ENCODE peak calls at places on chromosome 22, in seven cellular contexts. One of them, this sample, is unnamed.

GRCh38 chr22:38315801-38316339 is 1.4 kb downstream of the CSNK1E start:
- DNase-seq in CD8-positive, alpha-beta T cell: no peak
- DNase-seq in upper lobe of left lung: no peak
- DNase-seq in psoas muscle: no peak
- DNase-seq in neural progenitor cell: no peak
- DNase-seq in A549: no peak
- DNase-seq in fibroblast of lung: peak; percentile 33
- DNase-seq in this sample: no peak

GRCh38 chr22:40367342-40367741 is 3.1 kb upstream of the SGSM3 start:
- DNase-seq in psoas muscle: no peak
- DNase-seq in neural progenitor cell: no peak
- DNase-seq in fibroblast of lung: no peak
- DNase-seq in CD8-positive, alpha-beta T cell: no peak
- DNase-seq in A549: no peak
- DNase-seq in upper lobe of left lung: no peak
- DNase-seq in this sample: no peak

GRCh38 chr22:38406617-38407016 is 48.4 kb downstream of the KCNJ4 start:
- DNase-seq in upper lobe of left lung: no peak
- DNase-seq in psoas muscle: no peak
- DNase-seq in CD8-positive, alpha-beta T cell: no peak
- DNase-seq in neural progenitor cell: no peak
- DNase-seq in A549: no peak
- DNase-seq in fibroblast of lung: peak; percentile 69
- DNase-seq in this sample: peak; percentile 50

GRCh38 chr22:42868751-42869251 is 11.7 kb upstream of the ARFGAP3 start:
- DNase-seq in upper lobe of left lung: peak; percentile 81
- DNase-seq in fibroblast of lung: no peak
- DNase-seq in neural progenitor cell: no peak
- DNase-seq in A549: no peak
- DNase-seq in psoas muscle: peak; percentile 75
- DNase-seq in CD8-positive, alpha-beta T cell: no peak
- DNase-seq in this sample: peak; percentile 28

GRCh38 chr22:35152316-35152715 is 86.4 kb downstream of the ISX start:
- DNase-seq in fibroblast of lung: no peak
- DNase-seq in CD8-positive, alpha-beta T cell: no peak
- DNase-seq in upper lobe of left lung: no peak
- DNase-seq in A549: no peak
- DNase-seq in psoas muscle: no peak
- DNase-seq in neural progenitor cell: no peak
- DNase-seq in this sample: no peak

GRCh38 chr22:25346859-25347751 is 127.7 kb downstream of the CRYBB2 start:
- DNase-seq in CD8-positive, alpha-beta T cell: no peak
- DNase-seq in upper lobe of left lung: no peak
- DNase-seq in A549: no peak
- DNase-seq in neural progenitor cell: no peak
- DNase-seq in fibroblast of lung: no peak
- DNase-seq in psoas muscle: no peak
- DNase-seq in this sample: no peak

GRCh38 chr22:45551310-45552016 is 48.8 kb downstream of the FBLN1 start:
- DNase-seq in CD8-positive, alpha-beta T cell: no peak
- DNase-seq in A549: no peak
- DNase-seq in neural progenitor cell: no peak
- DNase-seq in fibroblast of lung: no peak
- DNase-seq in upper lobe of left lung: no peak
- DNase-seq in psoas muscle: peak; percentile 48
- DNase-seq in this sample: peak; percentile 28

GRCh38 chr22:43313497-43314474 is 29.4 kb downstream of the SCUBE1 start:
- DNase-seq in fibroblast of lung: no peak
- DNase-seq in psoas muscle: peak; percentile 76
- DNase-seq in CD8-positive, alpha-beta T cell: no peak
- DNase-seq in A549: no peak
- DNase-seq in neural progenitor cell: peak; percentile 28
- DNase-seq in upper lobe of left lung: no peak
- DNase-seq in this sample: peak; percentile 21

GRCh38 chr22:36818010-36818642 is 1.3 kb upstream of the PVALB start:
- DNase-seq in upper lobe of left lung: no peak
- DNase-seq in psoas muscle: no peak
- DNase-seq in A549: no peak
- DNase-seq in neural progenitor cell: no peak
- DNase-seq in CD8-positive, alpha-beta T cell: no peak
- DNase-seq in fibroblast of lung: no peak
- DNase-seq in this sample: no peak

GRCh38 chr22:21865041-21865440 is 2.4 kb downstream of the MAPK1 start:
- DNase-seq in fibroblast of lung: peak; percentile 86
- DNase-seq in neural progenitor cell: no peak
- DNase-seq in upper lobe of left lung: peak; percentile 54
- DNase-seq in CD8-positive, alpha-beta T cell: no peak
- DNase-seq in A549: no peak
- DNase-seq in psoas muscle: peak; percentile 49
- DNase-seq in this sample: peak; percentile 20

GRCh38 chr22:26409705-26410376 is 19.2 kb upstream of the ASPHD2 start:
- DNase-seq in psoas muscle: no peak
- DNase-seq in A549: no peak
- DNase-seq in fibroblast of lung: no peak
- DNase-seq in neural progenitor cell: no peak
- DNase-seq in CD8-positive, alpha-beta T cell: no peak
- DNase-seq in upper lobe of left lung: no peak
- DNase-seq in this sample: no peak

GRCh38 chr22:42202669-42203068 is 67.8 kb downstream of the TCF20 start:
- DNase-seq in upper lobe of left lung: no peak
- DNase-seq in psoas muscle: no peak
- DNase-seq in CD8-positive, alpha-beta T cell: peak; percentile 44
- DNase-seq in neural progenitor cell: no peak
- DNase-seq in A549: no peak
- DNase-seq in fibroblast of lung: peak; percentile 46
- DNase-seq in this sample: no peak

GRCh38 chr22:34992672-34993071 is 73.3 kb upstream of the ISX start:
- DNase-seq in upper lobe of left lung: no peak
- DNase-seq in A549: no peak
- DNase-seq in CD8-positive, alpha-beta T cell: no peak
- DNase-seq in psoas muscle: no peak
- DNase-seq in fibroblast of lung: no peak
- DNase-seq in neural progenitor cell: no peak
- DNase-seq in this sample: no peak

GRCh38 chr22:41917375-41917905 is 2.6 kb upstream of the SHISA8 start:
- DNase-seq in psoas muscle: no peak
- DNase-seq in upper lobe of left lung: no peak
- DNase-seq in fibroblast of lung: no peak
- DNase-seq in CD8-positive, alpha-beta T cell: no peak
- DNase-seq in A549: no peak
- DNase-seq in neural progenitor cell: no peak
- DNase-seq in this sample: no peak

GRCh38 chr22:36355362-36355761 is 32.4 kb downstream of the MYH9 start:
- DNase-seq in A549: no peak
- DNase-seq in upper lobe of left lung: no peak
- DNase-seq in fibroblast of lung: no peak
- DNase-seq in CD8-positive, alpha-beta T cell: no peak
- DNase-seq in neural progenitor cell: no peak
- DNase-seq in psoas muscle: no peak
- DNase-seq in this sample: no peak

DNA sequence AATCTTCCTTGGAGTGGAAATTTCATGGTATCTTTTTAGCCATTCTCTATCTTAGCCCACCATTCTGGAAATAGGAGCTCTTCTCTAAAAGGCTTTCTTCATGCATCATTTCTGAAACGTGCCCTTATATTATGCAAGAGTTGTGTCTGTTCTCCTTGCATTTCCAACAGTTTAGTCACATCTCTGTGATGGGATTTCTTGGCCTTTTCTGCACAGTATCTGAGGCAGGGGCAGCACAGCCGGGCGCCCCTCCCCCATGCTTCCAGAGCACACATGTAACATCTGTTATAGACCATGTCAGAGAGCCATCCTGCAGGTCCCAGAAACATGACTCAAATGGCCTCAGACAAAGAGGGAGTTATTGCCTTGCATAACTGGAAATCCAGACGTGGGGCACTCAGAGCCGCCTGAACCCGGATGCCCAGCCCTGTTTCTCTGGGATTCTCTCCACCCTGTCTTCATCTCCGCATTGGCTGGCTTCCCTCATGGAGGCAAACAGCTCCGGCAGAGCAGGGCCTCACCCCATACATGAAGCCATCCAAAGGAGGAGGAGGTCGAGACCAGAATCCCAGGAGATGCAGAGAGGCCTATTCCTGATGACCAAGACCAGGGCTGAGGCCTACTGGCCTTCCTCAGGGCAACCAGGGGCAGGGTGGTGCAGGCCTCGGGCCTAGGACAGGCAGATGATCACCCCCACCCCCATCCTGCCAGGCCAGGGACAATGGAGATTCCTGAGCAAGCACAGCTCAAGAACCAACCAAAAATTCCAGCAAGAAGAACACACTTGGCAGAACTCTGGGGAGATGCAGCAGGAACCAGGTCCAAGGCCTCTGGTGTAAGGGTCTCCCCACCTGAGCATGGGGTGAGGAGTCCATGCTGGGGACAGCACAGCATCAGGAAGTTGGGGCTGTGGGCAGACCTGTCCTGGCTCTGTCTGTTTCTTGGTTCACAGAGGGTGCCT is 61.3 kb downstream of the IGLL5 start:
- DNase-seq in neural progenitor cell: no peak
- DNase-seq in CD8-positive, alpha-beta T cell: no peak
- DNase-seq in upper lobe of left lung: no peak
- DNase-seq in fibroblast of lung: peak; percentile 2
- DNase-seq in A549: no peak
- DNase-seq in psoas muscle: no peak
- DNase-seq in this sample: peak; percentile 68
- H3K4me1 ChIP-seq in neural progenitor cell: peaks cover 10% of the 10 kb centered on the region
- H3K4me1 ChIP-seq in CD8-positive, alpha-beta T cell: no peaks in the 10 kb centered on the region
- H3K4me1 ChIP-seq in upper lobe of left lung: no peaks in the 10 kb centered on the region
- H3K4me1 ChIP-seq in fibroblast of lung: no peaks in the 10 kb centered on the region
- H3K4me1 ChIP-seq in A549: no peaks in the 10 kb centered on the region
- H3K4me1 ChIP-seq in psoas muscle: no peaks in the 10 kb centered on the region
- H3K4me1 ChIP-seq in this sample: no peaks in the 10 kb centered on the region

DNA sequence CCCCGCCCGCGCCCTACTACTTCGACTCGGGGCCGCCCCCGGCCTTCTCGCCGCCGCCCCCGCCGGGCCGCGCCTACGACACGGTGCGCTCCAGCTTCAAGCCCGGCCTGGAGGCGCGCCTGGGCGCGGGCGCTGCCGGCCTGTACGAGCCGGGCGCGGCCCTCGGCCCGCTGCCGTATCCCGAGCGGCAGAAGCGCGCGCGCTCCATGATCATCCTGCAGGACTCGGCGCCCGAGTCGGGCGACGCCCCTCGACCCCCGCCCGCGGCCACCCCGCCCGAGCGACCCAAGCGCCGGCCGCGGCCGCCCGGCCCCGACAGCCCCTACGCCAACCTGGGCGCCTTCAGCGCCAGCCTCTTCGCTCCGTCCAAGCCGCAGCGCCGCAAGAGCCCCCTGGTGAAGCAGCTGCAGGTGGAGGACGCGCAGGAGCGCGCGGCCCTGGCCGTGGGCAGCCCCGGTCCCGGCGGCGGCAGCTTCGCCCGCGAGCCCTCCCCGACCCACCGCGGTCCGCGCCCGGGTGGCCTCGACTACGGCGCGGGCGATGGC is 17.6 kb upstream of the ACR start:
- DNase-seq in CD8-positive, alpha-beta T cell: no peak
- DNase-seq in neural progenitor cell: peak; percentile 75
- DNase-seq in upper lobe of left lung: no peak
- DNase-seq in fibroblast of lung: no peak
- DNase-seq in A549: no peak
- DNase-seq in psoas muscle: no peak
- DNase-seq in this sample: peak; percentile 16
- TF ChIP-seq CTCF in CD8-positive, alpha-beta T cell: no peak
- TF ChIP-seq CTCF in neural progenitor cell: no peak
- TF ChIP-seq CTCF in upper lobe of left lung: no peak
- TF ChIP-seq CTCF in fibroblast of lung: no peak
- TF ChIP-seq CTCF in A549: no peak
- TF ChIP-seq CTCF in psoas muscle: no peak
- TF ChIP-seq CTCF in this sample: no peak

GRCh38 chr22:29267462-29267857 is 321 bp downstream of the RHBDD3 start:
- DNase-seq in fibroblast of lung: no peak
- DNase-seq in upper lobe of left lung: no peak
- DNase-seq in CD8-positive, alpha-beta T cell: no peak
- DNase-seq in psoas muscle: no peak
- DNase-seq in A549: no peak
- DNase-seq in neural progenitor cell: no peak
- DNase-seq in this sample: peak; percentile 6
- H3K4me1 ChIP-seq in fibroblast of lung: peaks cover 27% of the 10 kb centered on the region
- H3K4me1 ChIP-seq in upper lobe of left lung: peaks cover 46% of the 10 kb centered on the region
- H3K4me1 ChIP-seq in CD8-positive, alpha-beta T cell: peaks cover 45% of the 10 kb centered on the region
- H3K4me1 ChIP-seq in psoas muscle: peaks cover 52% of the 10 kb centered on the region
- H3K4me1 ChIP-seq in A549: peaks cover 31% of the 10 kb centered on the region
- H3K4me1 ChIP-seq in neural progenitor cell: peaks cover 30% of the 10 kb centered on the region
- H3K4me1 ChIP-seq in this sample: peaks cover 25% of the 10 kb centered on the region

GRCh38 chr22:20437253-20438065 is at the start of gene SCARF2:
- DNase-seq in fibroblast of lung: peak; percentile 57
- DNase-seq in upper lobe of left lung: no peak
- DNase-seq in A549: no peak
- DNase-seq in psoas muscle: peak; percentile 71
- DNase-seq in CD8-positive, alpha-beta T cell: no peak
- DNase-seq in neural progenitor cell: peak; percentile 81
- DNase-seq in this sample: peak; percentile 82

GRCh38 chr22:20439928-20440575 is 2.4 kb upstream of the SCARF2 start:
- DNase-seq in CD8-positive, alpha-beta T cell: no peak
- DNase-seq in fibroblast of lung: no peak
- DNase-seq in psoas muscle: no peak
- DNase-seq in upper lobe of left lung: no peak
- DNase-seq in A549: no peak
- DNase-seq in neural progenitor cell: no peak
- DNase-seq in this sample: no peak

GRCh38 chr22:20439556-20439927 is 1.9 kb upstream of the SCARF2 start:
- DNase-seq in A549: no peak
- DNase-seq in CD8-positive, alpha-beta T cell: no peak
- DNase-seq in fibroblast of lung: no peak
- DNase-seq in psoas muscle: no peak
- DNase-seq in upper lobe of left lung: no peak
- DNase-seq in neural progenitor cell: no peak
- DNase-seq in this sample: no peak

GRCh38 chr22:20438066-20438677 is 547 bp upstream of the SCARF2 start:
- DNase-seq in fibroblast of lung: peak; percentile 46
- DNase-seq in A549: no peak
- DNase-seq in CD8-positive, alpha-beta T cell: no peak
- DNase-seq in upper lobe of left lung: no peak
- DNase-seq in psoas muscle: no peak
- DNase-seq in neural progenitor cell: peak; percentile 57
- DNase-seq in this sample: peak; percentile 45

DNA sequence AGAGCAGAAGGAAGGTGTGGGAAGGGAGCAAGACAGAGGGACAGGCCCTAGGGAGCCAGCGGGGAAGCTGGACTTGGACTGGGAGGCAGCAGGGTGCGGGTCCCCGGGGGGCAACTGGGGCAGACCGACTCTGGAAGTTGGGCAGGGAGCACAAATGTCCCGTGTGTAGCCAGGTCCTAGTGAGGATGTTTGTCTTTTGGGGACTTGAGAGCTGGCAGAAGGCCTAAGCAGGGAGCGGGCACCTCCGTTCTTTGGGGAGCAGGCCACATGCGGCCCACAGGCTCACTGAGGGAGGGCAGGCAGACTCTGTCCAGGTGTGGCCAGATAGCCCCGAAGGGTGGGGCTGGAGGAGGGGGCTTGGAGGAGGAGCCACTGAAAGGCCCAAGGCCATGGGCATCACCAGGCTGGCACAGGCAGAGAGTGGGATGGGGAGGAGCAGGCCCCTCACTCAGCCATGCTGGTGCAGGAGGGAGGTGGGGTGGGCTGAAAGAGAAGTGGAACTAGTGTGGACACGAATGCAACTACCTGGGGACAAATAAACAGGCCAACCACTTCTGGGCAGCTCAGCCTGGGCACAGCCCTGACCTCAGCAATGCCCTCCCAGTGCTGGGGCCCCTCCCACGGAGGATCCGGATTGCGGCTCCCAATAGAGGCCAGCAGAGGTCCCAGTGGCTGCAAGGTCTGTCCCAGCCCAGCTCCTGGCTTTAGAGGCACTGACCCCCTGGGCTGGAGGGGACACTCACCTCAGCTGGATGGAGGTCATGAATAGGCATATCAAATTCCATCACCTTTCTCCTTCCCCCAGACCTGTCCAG is 1.3 kb upstream of the SCARF2 start:
- DNase-seq in psoas muscle: no peak
- DNase-seq in upper lobe of left lung: no peak
- DNase-seq in neural progenitor cell: peak; percentile 42
- DNase-seq in CD8-positive, alpha-beta T cell: no peak
- DNase-seq in fibroblast of lung: no peak
- DNase-seq in A549: no peak
- DNase-seq in this sample: peak; percentile 43
- TF ChIP-seq CTCF in psoas muscle: peak; percentile 6
- TF ChIP-seq CTCF in upper lobe of left lung: no peak
- TF ChIP-seq CTCF in neural progenitor cell: peak; percentile 25
- TF ChIP-seq CTCF in CD8-positive, alpha-beta T cell: no peak
- TF ChIP-seq CTCF in fibroblast of lung: peak; percentile 26
- TF ChIP-seq CTCF in A549: no peak
- TF ChIP-seq CTCF in this sample: peak; percentile 28

This sample was measured in cardiac muscle cell.